ENCODE peak calls at places on chromosome 14, in seven cellular contexts. One of them, this sample, is unnamed. For H3K4me1 and H3K27me3, the result is how much of the 10 kb centered on the place peaks cover.

GRCh38 chr14:70416322-70416716 is 571 bp downstream of the SYNJ2BP start:
- DNase-seq in sigmoid colon: no peak
- DNase-seq in ovary: no peak
- DNase-seq in thoracic aorta: no peak
- DNase-seq in CD8-positive, alpha-beta T cell: no peak
- DNase-seq in fibroblast of lung: peak
- DNase-seq in PC-3: peak
- DNase-seq in this sample: no peak

GRCh38 chr14:68888025-68888850 is 90.9 kb downstream of the ACTN1 start:
- DNase-seq in sigmoid colon: peak
- DNase-seq in ovary: no peak
- DNase-seq in thoracic aorta: no peak
- DNase-seq in CD8-positive, alpha-beta T cell: no peak
- DNase-seq in fibroblast of lung: peak
- DNase-seq in PC-3: no peak
- DNase-seq in this sample: no peak

GRCh38 chr14:24224618-24225071 is 7.5 kb downstream of the NEDD8 start:
- DNase-seq in sigmoid colon: peak
- DNase-seq in ovary: no peak
- DNase-seq in thoracic aorta: no peak
- DNase-seq in CD8-positive, alpha-beta T cell: no peak
- DNase-seq in fibroblast of lung: peak
- DNase-seq in PC-3: peak
- DNase-seq in this sample: no peak

GRCh38 chr14:71555654-71556559 is 376.3 kb upstream of the RGS6 start:
- DNase-seq in sigmoid colon: no peak
- DNase-seq in ovary: no peak
- DNase-seq in thoracic aorta: no peak
- DNase-seq in CD8-positive, alpha-beta T cell: peak
- DNase-seq in fibroblast of lung: peak
- DNase-seq in PC-3: no peak
- DNase-seq in this sample: no peak

GRCh38 chr14:35349966-35350365 is 54.6 kb downstream of the NFKBIA start:
- DNase-seq in sigmoid colon: peak
- DNase-seq in ovary: no peak
- DNase-seq in thoracic aorta: no peak
- DNase-seq in CD8-positive, alpha-beta T cell: no peak
- DNase-seq in fibroblast of lung: no peak
- DNase-seq in PC-3: no peak
- DNase-seq in this sample: no peak

GRCh38 chr14:74425525-74426201 is 347 bp downstream of the SYNDIG1L start:
- DNase-seq in sigmoid colon: no peak
- DNase-seq in ovary: peak
- DNase-seq in thoracic aorta: no peak
- DNase-seq in CD8-positive, alpha-beta T cell: peak
- DNase-seq in fibroblast of lung: peak
- DNase-seq in PC-3: peak
- DNase-seq in this sample: peak

GRCh38 chr14:99809376-99809775 is 16.2 kb downstream of the EML1 start:
- DNase-seq in sigmoid colon: peak
- DNase-seq in ovary: peak
- DNase-seq in thoracic aorta: peak
- DNase-seq in CD8-positive, alpha-beta T cell: no peak
- DNase-seq in fibroblast of lung: peak
- DNase-seq in PC-3: no peak
- DNase-seq in this sample: peak

GRCh38 chr14:33564774-33565630 is 385.9 kb downstream of the EGLN3 start:
- DNase-seq in sigmoid colon: no peak
- DNase-seq in ovary: no peak
- DNase-seq in thoracic aorta: no peak
- DNase-seq in CD8-positive, alpha-beta T cell: no peak
- DNase-seq in fibroblast of lung: peak
- DNase-seq in PC-3: peak
- DNase-seq in this sample: no peak

GRCh38 chr14:54777395-54777794 is 125.2 kb downstream of the GCH1 start:
- DNase-seq in sigmoid colon: peak
- DNase-seq in ovary: no peak
- DNase-seq in thoracic aorta: no peak
- DNase-seq in CD8-positive, alpha-beta T cell: no peak
- DNase-seq in fibroblast of lung: no peak
- DNase-seq in PC-3: no peak
- DNase-seq in this sample: no peak

DNA sequence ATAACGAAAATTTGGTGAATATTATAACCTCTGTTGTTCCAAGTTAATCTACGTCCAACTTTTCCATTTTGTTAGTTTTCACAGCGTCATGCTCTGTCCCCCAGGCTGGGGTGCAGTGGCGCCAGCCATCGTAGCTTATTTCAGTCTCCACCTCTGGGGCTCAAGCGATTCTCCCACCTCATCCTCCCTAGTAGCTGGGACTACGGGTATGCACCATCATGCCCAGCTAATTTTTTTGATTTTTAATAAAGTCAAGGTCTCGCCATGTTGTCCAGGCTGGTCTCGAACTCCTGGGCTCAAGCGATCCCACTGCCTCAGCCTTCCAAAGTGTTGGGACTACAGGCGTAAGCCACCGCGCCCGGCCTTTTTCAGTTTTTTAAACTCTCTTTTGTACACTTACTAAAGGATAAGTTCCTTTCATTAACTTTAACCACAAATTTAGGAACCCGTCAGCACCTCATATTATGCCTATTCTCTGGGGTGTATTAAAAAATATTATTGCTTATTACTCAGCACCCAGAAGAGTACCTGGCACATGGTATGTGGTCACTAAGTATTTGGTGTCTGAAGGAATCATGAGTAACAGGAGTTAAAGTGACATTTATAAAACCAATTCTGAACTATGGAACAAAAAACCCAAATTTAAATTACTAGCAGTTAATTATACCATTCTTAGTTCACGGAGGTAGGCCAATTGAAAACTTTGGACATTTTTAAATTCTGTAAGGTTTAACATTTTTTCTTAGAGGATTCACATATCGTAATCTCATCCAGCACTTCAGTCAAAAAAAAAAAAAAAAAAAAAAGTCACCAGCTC is 925 bp upstream of the MIPOL1 start:
- DNase-seq in sigmoid colon: no peak
- DNase-seq in ovary: peak
- DNase-seq in thoracic aorta: no peak
- DNase-seq in CD8-positive, alpha-beta T cell: no peak
- DNase-seq in fibroblast of lung: no peak
- DNase-seq in PC-3: peak
- DNase-seq in this sample: peak
- H3K4me3 ChIP-seq in sigmoid colon: peak
- H3K4me3 ChIP-seq in ovary: peak
- H3K4me3 ChIP-seq in thoracic aorta: peak
- H3K4me3 ChIP-seq in CD8-positive, alpha-beta T cell: no peak
- H3K4me3 ChIP-seq in fibroblast of lung: peak
- H3K4me3 ChIP-seq in PC-3: peak
- H3K4me3 ChIP-seq in this sample: peak

GRCh38 chr14:28759658-28760313 is 6.8 kb upstream of the FOXG1 start:
- DNase-seq in sigmoid colon: no peak
- DNase-seq in ovary: no peak
- DNase-seq in thoracic aorta: no peak
- DNase-seq in CD8-positive, alpha-beta T cell: no peak
- DNase-seq in fibroblast of lung: no peak
- DNase-seq in PC-3: no peak
- DNase-seq in this sample: no peak
- H3K4me1 ChIP-seq in sigmoid colon: under half
- H3K4me1 ChIP-seq in ovary: under half
- H3K4me1 ChIP-seq in thoracic aorta: under half
- H3K4me1 ChIP-seq in CD8-positive, alpha-beta T cell: under half
- H3K4me1 ChIP-seq in fibroblast of lung: under half
- H3K4me1 ChIP-seq in PC-3: under half
- H3K4me1 ChIP-seq in this sample: under half

GRCh38 chr14:104610749-104611310 is 6.3 kb upstream of the TMEM179 start:
- DNase-seq in sigmoid colon: no peak
- DNase-seq in ovary: no peak
- DNase-seq in thoracic aorta: no peak
- DNase-seq in CD8-positive, alpha-beta T cell: no peak
- DNase-seq in fibroblast of lung: no peak
- DNase-seq in PC-3: no peak
- DNase-seq in this sample: no peak

GRCh38 chr14:104604461-104605449 is at the start of gene TMEM179:
- DNase-seq in sigmoid colon: peak
- DNase-seq in ovary: peak
- DNase-seq in thoracic aorta: no peak
- DNase-seq in CD8-positive, alpha-beta T cell: no peak
- DNase-seq in fibroblast of lung: peak
- DNase-seq in PC-3: peak
- DNase-seq in this sample: peak

GRCh38 chr14:104603623-104604401 is 760 bp downstream of the TMEM179 start:
- DNase-seq in sigmoid colon: peak
- DNase-seq in ovary: no peak
- DNase-seq in thoracic aorta: no peak
- DNase-seq in CD8-positive, alpha-beta T cell: no peak
- DNase-seq in fibroblast of lung: no peak
- DNase-seq in PC-3: no peak
- DNase-seq in this sample: peak

GRCh38 chr14:104614126-104614812 is 9.7 kb upstream of the TMEM179 start:
- DNase-seq in sigmoid colon: no peak
- DNase-seq in ovary: no peak
- DNase-seq in thoracic aorta: no peak
- DNase-seq in CD8-positive, alpha-beta T cell: no peak
- DNase-seq in fibroblast of lung: no peak
- DNase-seq in PC-3: no peak
- DNase-seq in this sample: no peak

DNA sequence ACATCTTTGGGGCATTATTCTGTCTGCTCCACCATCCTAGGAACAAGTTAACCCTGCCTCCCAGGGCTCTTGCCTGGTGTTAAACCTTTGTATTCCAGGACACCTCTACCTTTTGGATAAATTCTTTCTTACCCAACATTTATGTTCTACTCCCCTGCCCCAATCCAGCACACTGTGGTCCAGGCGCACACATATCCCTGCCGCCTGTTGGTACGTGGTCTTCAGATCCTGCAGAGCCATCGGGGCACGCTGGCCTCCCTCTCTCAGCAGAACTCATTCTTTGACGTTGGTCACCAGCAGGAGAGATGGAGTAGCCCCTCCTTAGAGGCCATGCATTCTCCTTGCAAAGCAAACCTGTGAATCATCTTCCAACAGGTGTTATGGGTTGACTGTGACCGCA is 5.1 kb upstream of the TMEM179 start:
- DNase-seq in sigmoid colon: no peak
- DNase-seq in ovary: no peak
- DNase-seq in thoracic aorta: no peak
- DNase-seq in CD8-positive, alpha-beta T cell: no peak
- DNase-seq in fibroblast of lung: no peak
- DNase-seq in PC-3: no peak
- DNase-seq in this sample: no peak
- H3K27me3 ChIP-seq in sigmoid colon: under half
- H3K27me3 ChIP-seq in ovary: under half
- H3K27me3 ChIP-seq in thoracic aorta: under half
- H3K27me3 ChIP-seq in CD8-positive, alpha-beta T cell: under half
- H3K27me3 ChIP-seq in fibroblast of lung: under half
- H3K27me3 ChIP-seq in PC-3: half or more
- H3K27me3 ChIP-seq in this sample: under half

GRCh38 chr14:79281244-79282199 is 929.8 kb downstream of the DIO2 start:
- DNase-seq in sigmoid colon: no peak
- DNase-seq in ovary: no peak
- DNase-seq in thoracic aorta: no peak
- DNase-seq in CD8-positive, alpha-beta T cell: no peak
- DNase-seq in fibroblast of lung: peak
- DNase-seq in PC-3: no peak
- DNase-seq in this sample: no peak
- H3K4me3 ChIP-seq in sigmoid colon: peak
- H3K4me3 ChIP-seq in ovary: no peak
- H3K4me3 ChIP-seq in thoracic aorta: peak
- H3K4me3 ChIP-seq in CD8-positive, alpha-beta T cell: no peak
- H3K4me3 ChIP-seq in fibroblast of lung: no peak
- H3K4me3 ChIP-seq in PC-3: peak
- H3K4me3 ChIP-seq in this sample: no peak

DNA sequence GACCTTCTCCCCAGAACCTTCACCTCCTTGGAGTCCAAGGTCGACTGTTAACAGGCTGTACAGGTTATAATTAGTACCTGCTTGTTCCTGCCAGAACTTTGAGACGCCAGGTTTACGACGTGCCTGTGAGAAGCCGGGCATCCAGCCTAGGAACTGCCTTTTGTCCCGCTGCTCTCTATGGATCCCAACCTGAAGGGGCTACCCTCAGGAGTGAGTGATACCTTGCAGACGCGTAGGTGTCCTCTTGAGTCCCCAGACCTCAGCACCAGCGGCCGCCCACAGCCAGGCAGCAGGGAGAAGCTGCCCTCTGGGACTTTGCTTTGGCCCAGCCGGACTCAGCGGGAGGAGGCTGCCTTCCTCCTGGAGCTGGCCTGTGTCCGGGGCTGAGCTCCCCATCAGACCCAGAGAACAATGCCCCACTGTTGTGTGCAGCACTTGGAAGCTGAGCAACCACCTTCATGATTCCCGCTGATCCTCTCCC is 16.2 kb downstream of the SYNE3 start:
- DNase-seq in sigmoid colon: no peak
- DNase-seq in ovary: no peak
- DNase-seq in thoracic aorta: no peak
- DNase-seq in CD8-positive, alpha-beta T cell: no peak
- DNase-seq in fibroblast of lung: no peak
- DNase-seq in PC-3: no peak
- DNase-seq in this sample: no peak
- H3K4me1 ChIP-seq in sigmoid colon: under half
- H3K4me1 ChIP-seq in ovary: under half
- H3K4me1 ChIP-seq in thoracic aorta: half or more
- H3K4me1 ChIP-seq in CD8-positive, alpha-beta T cell: under half
- H3K4me1 ChIP-seq in fibroblast of lung: under half
- H3K4me1 ChIP-seq in PC-3: under half
- H3K4me1 ChIP-seq in this sample: under half

GRCh38 chr14:97832734-97833133 is 1035.6 kb downstream of the VRK1 start:
- DNase-seq in sigmoid colon: no peak
- DNase-seq in ovary: no peak
- DNase-seq in thoracic aorta: no peak
- DNase-seq in CD8-positive, alpha-beta T cell: no peak
- DNase-seq in fibroblast of lung: no peak
- DNase-seq in PC-3: no peak
- DNase-seq in this sample: no peak
- H3K27me3 ChIP-seq in sigmoid colon: under half
- H3K27me3 ChIP-seq in ovary: under half
- H3K27me3 ChIP-seq in thoracic aorta: under half
- H3K27me3 ChIP-seq in CD8-positive, alpha-beta T cell: under half
- H3K27me3 ChIP-seq in fibroblast of lung: under half
- H3K27me3 ChIP-seq in PC-3: under half
- H3K27me3 ChIP-seq in this sample: under half